ENCODE peak calls at places on chromosomes 7 and 10, in nine cellular contexts. J, I, S, T, U, L, Y, P and D are unnamed samples.

GRCh38 chr7:111841596-111842209 is 279.4 kb upstream of the IMMP2L start:
- DNase-seq in U (no peak), J (no peak), L (no peak), T (no peak), S (no peak), P (no peak), Y (no peak), I (no peak), D (no peak)

GRCh38 chr10:43890124-43890523 is 241.4 kb upstream of the ZNF32 start:
- DNase-seq in P (peak), U (no peak), J (no peak), Y (no peak), L (no peak), T (no peak), I (no peak), S (no peak), D (no peak)

GRCh38 chr7:94366827-94367226 is 27.9 kb upstream of the COL1A2 start:
- DNase-seq in L (no peak), T (no peak), S (no peak), Y (no peak), U (no peak), P (no peak), J (no peak), I (no peak), D (no peak)

GRCh38 chr7:41702635-41703371 is at the start of gene INHBA:
- DNase-seq in J (no peak), I (no peak), T (no peak), Y (no peak), S (no peak), L (no peak), P (peak), U (peak), D (no peak)

GRCh38 chr7:8037151-8037550 is 68.6 kb downstream of the GLCCI1 start:
- DNase-seq in L (no peak), I (no peak), J (no peak), P (peak), S (no peak), T (no peak), Y (no peak), U (no peak), D (no peak)

GRCh38 chr7:33716581-33717477 is 188.5 kb upstream of the BMPER start:
- DNase-seq in U (no peak), J (no peak), I (peak), L (peak), P (peak), S (peak), T (no peak), Y (no peak), D (no peak)

GRCh38 chr10:8389630-8390029 is 335.1 kb downstream of the GATA3 start:
- DNase-seq in T (no peak), J (no peak), S (no peak), Y (no peak), L (no peak), P (peak), U (no peak), I (peak), D (no peak)

GRCh38 chr10:121774404-121774803 is 153.4 kb downstream of the ATE1 start:
- DNase-seq in L (no peak), I (no peak), Y (no peak), U (no peak), P (peak), T (no peak), J (no peak), S (no peak), D (no peak)

GRCh38 chr7:156039971-156040677 is 227.9 kb upstream of the SHH start:
- DNase-seq in Y (peak), J (no peak), P (no peak), I (no peak), U (no peak), L (no peak), S (no peak), T (no peak), D (no peak)

GRCh38 chr10:100744136-100744979 is 1.0 kb upstream of the PAX2 start:
- DNase-seq in J (no peak), S (no peak), Y (no peak), P (no peak), L (no peak), T (no peak), U (peak), I (peak), D (no peak)

GRCh38 chr10:11608159-11608966 is 3.1 kb downstream of the USP6NL start:
- DNase-seq in J (no peak), Y (no peak), I (no peak), S (no peak), U (no peak), P (no peak), T (no peak), L (no peak), D (no peak)

GRCh38 chr7:73969991-73970390 is 58.0 kb upstream of the ELN start:
- DNase-seq in J (no peak), I (no peak), Y (no peak), T (peak), P (no peak), U (peak), S (no peak), L (no peak), D (no peak)

GRCh38 chr7:158975526-158976467 is 119.4 kb downstream of the DYNC2I1 start:
- DNase-seq in L (no peak), T (no peak), U (no peak), S (no peak), P (no peak), I (no peak), J (peak), Y (no peak), D (no peak)
- H3K27ac ChIP-seq in L (no peak), T (no peak), U (no peak), S (no peak), P (no peak), I (peak), J (no peak), Y (no peak), D (no peak)

GRCh38 chr10:130160775-130161174 is 24.6 kb downstream of the GLRX3 start:
- DNase-seq in L (no peak), J (no peak), S (no peak), U (no peak), Y (no peak), I (no peak), P (no peak), T (no peak), D (no peak)
- TF ChIP-seq CTCF in L (no peak), J (no peak), S (no peak), U (peak), Y (no peak), I (peak), P (no peak), T (no peak), D (no peak)

GRCh38 chr10:91108820-91109219 is 111.6 kb upstream of the PCGF5 start:
- DNase-seq in P (no peak), J (no peak), L (no peak), S (no peak), U (no peak), I (no peak), T (no peak), Y (no peak), D (no peak)

GRCh38 chr10:91105269-91105668 is 115.2 kb upstream of the PCGF5 start:
- DNase-seq in U (no peak), J (no peak), L (no peak), S (no peak), Y (no peak), I (no peak), T (no peak), P (no peak), D (no peak)

GRCh38 chr10:91104185-91105041 is 116.0 kb upstream of the PCGF5 start:
- DNase-seq in Y (no peak), U (peak), P (no peak), S (no peak), I (no peak), L (no peak), T (no peak), J (no peak), D (no peak)

GRCh38 chr10:91103384-91104184 is 116.9 kb upstream of the PCGF5 start:
- DNase-seq in I (no peak), J (no peak), T (no peak), S (no peak), Y (no peak), L (no peak), P (no peak), U (peak), D (no peak)
- H3K27ac ChIP-seq in I (no peak), J (no peak), T (no peak), S (no peak), Y (no peak), L (no peak), P (no peak), U (peak), D (no peak)

GRCh38 chr10:80660736-80661135 is 123.0 kb downstream of the SH2D4B start:
- DNase-seq in T (no peak), P (no peak), I (no peak), S (peak), L (no peak), J (no peak), U (no peak), Y (no peak), D (no peak)

GRCh38 chr10:80661526-80661925 is 123.8 kb downstream of the SH2D4B start:
- DNase-seq in L (no peak), T (no peak), Y (no peak), S (no peak), I (no peak), P (no peak), U (no peak), J (no peak), D (no peak)

GRCh38 chr10:80660266-80660665 is 122.6 kb downstream of the SH2D4B start:
- DNase-seq in S (no peak), J (no peak), P (no peak), U (no peak), I (no peak), T (no peak), Y (no peak), L (no peak), D (no peak)

GRCh38 chr10:80662429-80663211 is 124.9 kb downstream of the SH2D4B start:
- DNase-seq in T (peak), J (peak), Y (peak), L (peak), S (peak), I (peak), P (peak), U (peak), D (peak)

GRCh38 chr10:80664071-80664680 is 126.5 kb downstream of the SH2D4B start:
- DNase-seq in L (peak), U (peak), S (peak), P (peak), T (peak), I (peak), J (peak), Y (peak), D (no peak)
- TF ChIP-seq CTCF in L (peak), U (peak), S (peak), P (peak), T (peak), I (peak), J (peak), Y (peak), D (peak)